ENCODE peak calls at places on chromosome 7, in four cellular contexts. One of them, this sample, is unnamed.

GRCh38 chr7:7795736-7796135 is 77.3 kb upstream of the RPA3 start:
- DNase-seq in CD8-positive, alpha-beta memory T cell: no peak
- DNase-seq in lower lobe of right lung: no peak
- DNase-seq in right lobe of liver: no peak
- DNase-seq in this sample: no peak

GRCh38 chr7:131068604-131069021 is 259.1 kb upstream of the MKLN1 start:
- DNase-seq in CD8-positive, alpha-beta memory T cell: no peak
- DNase-seq in lower lobe of right lung: no peak
- DNase-seq in right lobe of liver: no peak
- DNase-seq in this sample: no peak

GRCh38 chr7:47266799-47267198 is 315.1 kb downstream of the TNS3 start:
- DNase-seq in lower lobe of right lung: no peak
- DNase-seq in CD8-positive, alpha-beta memory T cell: no peak
- DNase-seq in right lobe of liver: peak; percentile 70
- DNase-seq in this sample: peak; percentile 84

GRCh38 chr7:46909601-46910051 is 672.3 kb downstream of the TNS3 start:
- DNase-seq in lower lobe of right lung: no peak
- DNase-seq in CD8-positive, alpha-beta memory T cell: no peak
- DNase-seq in right lobe of liver: no peak
- DNase-seq in this sample: no peak

GRCh38 chr7:42494199-42494710 is 257.2 kb upstream of the GLI3 start:
- DNase-seq in right lobe of liver: no peak
- DNase-seq in CD8-positive, alpha-beta memory T cell: no peak
- DNase-seq in lower lobe of right lung: no peak
- DNase-seq in this sample: no peak

GRCh38 chr7:140060788-140061606 is 1.8 kb downstream of the PARP12 start:
- DNase-seq in CD8-positive, alpha-beta memory T cell: no peak
- DNase-seq in right lobe of liver: peak; percentile 71
- DNase-seq in lower lobe of right lung: no peak
- DNase-seq in this sample: peak; percentile 50

GRCh38 chr7:17144313-17144712 is 154.1 kb upstream of the AHR start:
- DNase-seq in CD8-positive, alpha-beta memory T cell: peak; percentile 31
- DNase-seq in lower lobe of right lung: no peak
- DNase-seq in right lobe of liver: no peak
- DNase-seq in this sample: no peak

GRCh38 chr7:29588900-29589696 is 25.5 kb downstream of the PRR15 start:
- DNase-seq in right lobe of liver: no peak
- DNase-seq in CD8-positive, alpha-beta memory T cell: no peak
- DNase-seq in lower lobe of right lung: no peak
- DNase-seq in this sample: peak; percentile 76

DNA sequence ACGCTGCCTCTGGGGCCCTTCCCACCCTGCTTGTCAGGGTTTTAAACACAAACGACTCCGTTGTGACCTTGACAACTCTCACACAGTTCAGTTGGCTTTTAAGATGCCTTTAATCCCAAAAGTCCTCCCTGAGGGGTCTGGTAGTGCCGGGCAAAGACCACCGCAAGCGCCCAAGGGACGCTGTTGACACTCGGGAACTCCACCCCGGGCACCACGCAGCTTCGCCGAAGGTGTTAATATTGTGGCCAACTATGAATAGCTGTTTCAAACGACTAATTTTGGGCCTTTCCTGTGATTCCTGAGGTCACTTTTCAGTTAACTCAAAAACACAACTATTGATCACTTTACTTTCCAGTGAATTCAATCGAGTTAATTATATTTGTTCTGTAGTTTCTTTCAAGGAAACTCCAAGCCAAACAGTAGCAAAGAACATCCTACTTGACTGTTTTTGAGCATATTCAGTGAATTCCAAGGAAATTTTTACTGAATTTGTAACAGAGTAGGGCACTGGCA is 958 bp upstream of the ESYT2 start:
- DNase-seq in right lobe of liver: no peak
- DNase-seq in lower lobe of right lung: no peak
- DNase-seq in CD8-positive, alpha-beta memory T cell: no peak
- DNase-seq in this sample: no peak
- H3K4me1 ChIP-seq in right lobe of liver: no peaks in the 10 kb centered on the region
- H3K4me1 ChIP-seq in lower lobe of right lung: peaks cover 26% of the 10 kb centered on the region
- H3K4me1 ChIP-seq in CD8-positive, alpha-beta memory T cell: peaks cover 18% of the 10 kb centered on the region
- H3K4me1 ChIP-seq in this sample: peaks cover 17% of the 10 kb centered on the region

DNA sequence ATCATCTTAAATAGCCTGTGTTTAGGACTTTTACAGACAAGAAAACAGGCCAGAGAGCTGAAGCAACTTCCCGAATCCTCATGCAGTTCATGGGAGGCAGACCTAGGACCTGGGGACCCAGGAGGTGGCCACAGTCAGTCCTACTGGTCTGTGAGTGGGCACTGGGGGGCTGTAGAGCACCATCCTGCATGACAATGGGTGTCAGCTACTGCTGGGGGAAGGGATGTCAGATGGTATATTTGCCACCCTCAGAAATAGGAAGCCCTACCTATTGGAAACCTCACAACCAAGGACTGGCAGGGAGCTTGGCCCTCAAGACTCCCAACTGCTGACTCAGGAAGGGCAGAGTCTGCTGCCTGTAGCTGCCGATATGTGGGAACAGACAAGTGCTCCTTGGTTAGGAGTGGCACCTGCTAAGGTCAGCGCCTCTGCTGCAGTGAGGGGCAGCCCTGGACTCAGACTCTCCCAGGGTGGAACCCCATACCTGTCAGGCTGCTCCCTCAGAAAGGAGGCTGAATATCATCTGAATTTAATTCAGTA is 29.7 kb downstream of the OGDH start:
- DNase-seq in lower lobe of right lung: no peak
- DNase-seq in CD8-positive, alpha-beta memory T cell: no peak
- DNase-seq in right lobe of liver: peak; percentile 42
- DNase-seq in this sample: no peak
- H3K4me1 ChIP-seq in lower lobe of right lung: peaks cover 91% of the 10 kb centered on the region
- H3K4me1 ChIP-seq in CD8-positive, alpha-beta memory T cell: peaks cover 95% of the 10 kb centered on the region
- H3K4me1 ChIP-seq in right lobe of liver: peaks cover 3% of the 10 kb centered on the region
- H3K4me1 ChIP-seq in this sample: peaks cover 83% of the 10 kb centered on the region

GRCh38 chr7:148963583-148964509 is 64.5 kb downstream of the PDIA4 start:
- DNase-seq in right lobe of liver: no peak
- DNase-seq in CD8-positive, alpha-beta memory T cell: no peak
- DNase-seq in lower lobe of right lung: no peak
- DNase-seq in this sample: peak; percentile 42

GRCh38 chr7:148962823-148963582 is 65.3 kb downstream of the PDIA4 start:
- DNase-seq in right lobe of liver: peak; percentile 64
- DNase-seq in lower lobe of right lung: peak; percentile 68
- DNase-seq in CD8-positive, alpha-beta memory T cell: peak; percentile 32
- DNase-seq in this sample: peak; percentile 79

GRCh38 chr7:148964510-148965267 is 63.6 kb downstream of the PDIA4 start:
- DNase-seq in lower lobe of right lung: no peak
- DNase-seq in CD8-positive, alpha-beta memory T cell: no peak
- DNase-seq in right lobe of liver: no peak
- DNase-seq in this sample: no peak

GRCh38 chr7:148962515-148962822 is 65.8 kb downstream of the PDIA4 start:
- DNase-seq in CD8-positive, alpha-beta memory T cell: no peak
- DNase-seq in right lobe of liver: no peak
- DNase-seq in lower lobe of right lung: no peak
- DNase-seq in this sample: no peak

GRCh38 chr7:148967032-148967372 is 61.3 kb downstream of the PDIA4 start:
- DNase-seq in lower lobe of right lung: no peak
- DNase-seq in right lobe of liver: no peak
- DNase-seq in CD8-positive, alpha-beta memory T cell: no peak
- DNase-seq in this sample: no peak
- H3K4me1 ChIP-seq in lower lobe of right lung: peaks cover 19% of the 10 kb centered on the region
- H3K4me1 ChIP-seq in right lobe of liver: no peaks in the 10 kb centered on the region
- H3K4me1 ChIP-seq in CD8-positive, alpha-beta memory T cell: peaks cover 11% of the 10 kb centered on the region
- H3K4me1 ChIP-seq in this sample: no peaks in the 10 kb centered on the region

GRCh38 chr7:95596183-95597135 is at the start of gene PDK4:
- DNase-seq in CD8-positive, alpha-beta memory T cell: no peak
- DNase-seq in lower lobe of right lung: peak; percentile 96
- DNase-seq in right lobe of liver: peak; percentile 98
- DNase-seq in this sample: peak; percentile 91
- H3K4me1 ChIP-seq in CD8-positive, alpha-beta memory T cell: no peaks in the 10 kb centered on the region
- H3K4me1 ChIP-seq in lower lobe of right lung: peaks cover 32% of the 10 kb centered on the region
- H3K4me1 ChIP-seq in right lobe of liver: no peaks in the 10 kb centered on the region
- H3K4me1 ChIP-seq in this sample: peaks cover 5% of the 10 kb centered on the region

DNA sequence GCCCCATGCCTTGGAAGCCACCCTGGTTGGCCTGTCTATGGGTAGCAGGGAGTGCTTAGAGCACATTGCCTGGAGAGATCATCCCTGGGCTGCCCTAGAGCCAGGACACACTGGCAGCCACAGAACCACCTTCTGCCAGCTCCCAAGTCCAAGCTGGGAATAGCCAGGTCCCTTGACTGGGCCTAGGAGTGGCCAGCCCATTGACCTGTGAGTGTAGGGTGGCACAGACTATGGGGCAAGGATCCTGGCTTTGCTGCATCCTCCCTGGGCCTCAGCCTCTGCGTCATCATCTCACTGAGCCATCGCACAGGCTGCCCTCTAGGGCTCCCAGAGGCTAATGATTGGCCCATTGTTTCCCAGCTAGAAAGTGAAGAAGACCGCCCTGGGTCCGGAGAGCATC is 7.0 kb downstream of the AQP1 start:
- DNase-seq in lower lobe of right lung: peak; percentile 18
- DNase-seq in CD8-positive, alpha-beta memory T cell: no peak
- DNase-seq in right lobe of liver: no peak
- DNase-seq in this sample: no peak
- H3K4me1 ChIP-seq in lower lobe of right lung: peaks cover 58% of the 10 kb centered on the region
- H3K4me1 ChIP-seq in CD8-positive, alpha-beta memory T cell: no peaks in the 10 kb centered on the region
- H3K4me1 ChIP-seq in right lobe of liver: no peaks in the 10 kb centered on the region
- H3K4me1 ChIP-seq in this sample: peaks cover 11% of the 10 kb centered on the region

DNA sequence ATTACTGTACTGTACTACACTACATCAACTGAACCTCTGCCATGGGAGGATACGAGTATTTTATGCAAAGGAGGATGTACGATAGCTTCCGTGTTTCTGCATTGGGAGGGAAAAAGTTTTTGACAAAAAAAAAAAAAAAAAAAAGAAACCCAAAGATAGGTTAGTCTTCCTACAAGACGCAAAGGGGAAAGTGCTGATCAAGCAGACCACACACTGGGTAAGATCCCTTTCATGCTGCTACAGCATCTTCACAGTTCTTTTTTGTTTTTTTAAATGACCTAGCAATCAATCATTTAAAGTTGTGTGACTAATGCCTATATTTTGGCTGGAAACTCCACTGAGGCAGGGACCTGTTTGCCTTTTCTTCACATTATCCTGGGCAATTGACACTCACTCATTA is 87.9 kb downstream of the RAPGEF5 start:
- DNase-seq in CD8-positive, alpha-beta memory T cell: no peak
- DNase-seq in lower lobe of right lung: no peak
- DNase-seq in right lobe of liver: no peak
- DNase-seq in this sample: no peak
- H3K4me1 ChIP-seq in CD8-positive, alpha-beta memory T cell: no peaks in the 10 kb centered on the region
- H3K4me1 ChIP-seq in lower lobe of right lung: no peaks in the 10 kb centered on the region
- H3K4me1 ChIP-seq in right lobe of liver: no peaks in the 10 kb centered on the region
- H3K4me1 ChIP-seq in this sample: peaks cover 18% of the 10 kb centered on the region

GRCh38 chr7:44603208-44603607 is 3.2 kb upstream of the OGDH start:
- DNase-seq in lower lobe of right lung: no peak
- DNase-seq in right lobe of liver: no peak
- DNase-seq in CD8-positive, alpha-beta memory T cell: no peak
- DNase-seq in this sample: no peak
- H3K4me1 ChIP-seq in lower lobe of right lung: peaks cover 19% of the 10 kb centered on the region
- H3K4me1 ChIP-seq in right lobe of liver: no peaks in the 10 kb centered on the region
- H3K4me1 ChIP-seq in CD8-positive, alpha-beta memory T cell: peaks cover 12% of the 10 kb centered on the region
- H3K4me1 ChIP-seq in this sample: peaks cover 12% of the 10 kb centered on the region

DNA sequence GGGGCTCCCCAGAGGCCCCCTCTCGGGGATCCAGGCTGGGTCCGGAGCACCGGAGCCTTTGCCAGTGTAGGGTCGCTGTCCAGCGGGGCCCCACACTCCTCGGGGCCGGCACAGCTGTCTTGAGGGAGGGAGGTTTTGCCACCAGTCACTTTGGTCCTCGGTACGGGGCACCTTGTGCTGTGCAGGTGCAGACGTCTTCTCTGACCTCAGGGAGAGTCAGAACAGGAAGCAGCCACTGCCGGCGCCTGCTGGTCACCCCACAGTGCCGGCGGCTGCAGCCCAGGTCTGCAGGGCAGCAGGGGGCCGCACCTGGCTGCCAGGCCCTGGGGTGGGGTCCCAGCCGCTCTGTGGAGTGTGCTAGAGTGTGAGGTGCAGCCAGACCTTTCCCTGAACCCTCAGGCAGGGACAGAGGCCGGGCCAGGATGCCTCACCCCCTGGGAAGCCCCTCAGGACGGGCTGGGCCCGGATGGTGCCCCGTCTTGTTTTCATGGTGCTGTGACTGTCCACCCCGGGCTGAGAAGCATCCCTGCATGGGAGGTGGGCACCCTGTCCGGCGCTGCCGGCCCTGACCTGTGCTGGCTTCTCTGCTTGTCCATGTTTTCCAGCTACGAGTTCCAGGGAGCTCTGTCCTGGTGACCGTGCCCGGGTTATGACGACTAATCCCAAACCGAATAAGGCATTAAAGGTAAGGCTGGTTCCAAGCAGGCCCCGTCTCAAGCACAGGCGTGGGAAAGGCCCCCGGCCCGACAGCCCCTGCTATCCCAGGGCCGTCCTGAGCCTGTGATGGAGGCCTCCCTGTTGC is 8.2 kb downstream of the MAFK start:
- DNase-seq in lower lobe of right lung: no peak
- DNase-seq in CD8-positive, alpha-beta memory T cell: no peak
- DNase-seq in right lobe of liver: peak; percentile 50
- DNase-seq in this sample: no peak
- H3K4me1 ChIP-seq in lower lobe of right lung: peaks cover 45% of the 10 kb centered on the region
- H3K4me1 ChIP-seq in CD8-positive, alpha-beta memory T cell: peaks cover 4% of the 10 kb centered on the region
- H3K4me1 ChIP-seq in right lobe of liver: no peaks in the 10 kb centered on the region
- H3K4me1 ChIP-seq in this sample: peaks cover 37% of the 10 kb centered on the region

GRCh38 chr7:1312098-1313070 is 79.7 kb downstream of the UNCX start:
- DNase-seq in right lobe of liver: no peak
- DNase-seq in CD8-positive, alpha-beta memory T cell: no peak
- DNase-seq in lower lobe of right lung: peak; percentile 40
- DNase-seq in this sample: no peak
- H3K4me1 ChIP-seq in right lobe of liver: no peaks in the 10 kb centered on the region
- H3K4me1 ChIP-seq in CD8-positive, alpha-beta memory T cell: no peaks in the 10 kb centered on the region
- H3K4me1 ChIP-seq in lower lobe of right lung: no peaks in the 10 kb centered on the region
- H3K4me1 ChIP-seq in this sample: no peaks in the 10 kb centered on the region

This sample was measured in mucosa of descending colon.